ENCODE peak calls at places on chromosomes 2 and 18, in six cellular contexts. Y, W, P, C, K and S are unnamed samples.
A peak's percentile ranks its signal among the peaks of the same experiment; 100 is the strongest.

GRCh38 chr2:206160124-206160806 is 570 bp downstream of the EEF1B2 start:
- DNase-seq in Y (no peak), W (peak; percentile 91), P (no peak), C (no peak), K (peak; percentile 64), S (no peak)

GRCh38 chr2:12501469-12502147 is 215.1 kb upstream of the TRIB2 start:
- DNase-seq in Y (peak; percentile 31), W (peak; percentile 88), P (no peak), C (no peak), K (no peak), S (no peak)

GRCh38 chr2:65067806-65068553 is 11.8 kb downstream of the CEP68 start:
- DNase-seq in Y (no peak), W (no peak), P (no peak), C (no peak), K (no peak), S (peak; percentile 63)

GRCh38 chr18:29377346-29377745 is 1200.4 kb upstream of the CDH2 start:
- DNase-seq in Y (no peak), W (no peak), P (no peak), C (no peak), K (no peak), S (no peak)

GRCh38 chr2:136156411-136156810 is 38.5 kb upstream of the CXCR4 start:
- DNase-seq in Y (no peak), W (no peak), P (no peak), C (no peak), K (no peak), S (no peak)

GRCh38 chr18:9575558-9575957 is 38.8 kb downstream of the PPP4R1 start:
- DNase-seq in Y (peak; percentile 80), W (no peak), P (no peak), C (peak; percentile 86), K (peak; percentile 89), S (no peak)

GRCh38 chr18:63240541-63241316 is 78.8 kb downstream of the BCL2 start:
- DNase-seq in Y (no peak), W (no peak), P (no peak), C (no peak), K (no peak), S (no peak)

GRCh38 chr2:28250006-28250405 is 142.7 kb upstream of the FOSL2 start:
- DNase-seq in Y (peak; percentile 97), W (no peak), P (no peak), C (no peak), K (no peak), S (no peak)

GRCh38 chr2:48946444-48947048 is 191.0 kb upstream of the LHCGR start:
- DNase-seq in Y (peak; percentile 41), W (no peak), P (no peak), C (peak; percentile 21), K (peak; percentile 78), S (no peak)

GRCh38 chr2:2252179-2252578 is 78.9 kb downstream of the MYT1L start:
- DNase-seq in Y (no peak), W (no peak), P (no peak), C (no peak), K (no peak), S (no peak)

GRCh38 chr2:198788676-198789075 is 669.1 kb downstream of the SATB2 start:
- DNase-seq in Y (no peak), W (no peak), P (no peak), C (no peak), K (no peak), S (no peak)

GRCh38 chr2:15899751-15900493 is 40.4 kb upstream of the MYCN start:
- DNase-seq in Y (no peak), W (no peak), P (no peak), C (no peak), K (no peak), S (no peak)

GRCh38 chr2:203279288-203279687 is 40.5 kb downstream of the CYP20A1 start:
- DNase-seq in Y (no peak), W (no peak), P (no peak), C (no peak), K (no peak), S (no peak)

GRCh38 chr2:10252651-10253050 is 50.1 kb upstream of the HPCAL1 start:
- DNase-seq in Y (no peak), W (no peak), P (no peak), C (no peak), K (no peak), S (no peak)

GRCh38 chr2:134336936-134337335 is 83.1 kb downstream of the MGAT5 start:
- DNase-seq in Y (no peak), W (no peak), P (no peak), C (no peak), K (no peak), S (no peak)

GRCh38 chr2:74741076-74741460 is 87.0 kb downstream of the SEMA4F start:
- DNase-seq in Y (no peak), W (no peak), P (no peak), C (no peak), K (no peak), S (no peak)

GRCh38 chr2:205700331-205701132 is 18.2 kb downstream of the NRP2 start:
- DNase-seq in Y (peak; percentile 85), W (no peak), P (no peak), C (peak; percentile 93), K (no peak), S (no peak)

GRCh38 chr2:42513252-42513918 is 19.6 kb upstream of the KCNG3 start:
- DNase-seq in Y (peak; percentile 58), W (no peak), P (no peak), C (peak; percentile 42), K (peak; percentile 20), S (no peak)

GRCh38 chr2:174544156-174544555 is 53.4 kb downstream of the WIPF1 start:
- DNase-seq in Y (no peak), W (no peak), P (no peak), C (no peak), K (no peak), S (no peak)

GRCh38 chr2:3491716-3492474 is 27.4 kb downstream of the ADI1 start:
- DNase-seq in Y (no peak), W (peak; percentile 57), P (no peak), C (no peak), K (no peak), S (peak; percentile 69)

GRCh38 chr2:1492696-1493095 is 79.4 kb downstream of the TPO start:
- DNase-seq in Y (no peak), W (no peak), P (no peak), C (no peak), K (no peak), S (peak; percentile 69)

GRCh38 chr2:202344178-202344577 is 31.9 kb upstream of the BMPR2 start:
- DNase-seq in Y (no peak), W (no peak), P (no peak), C (no peak), K (no peak), S (no peak)

GRCh38 chr2:239509388-239510143 is 108.7 kb upstream of the HDAC4 start:
- DNase-seq in Y (no peak), W (no peak), P (no peak), C (no peak), K (no peak), S (no peak)

GRCh38 chr2:54373855-54374254 is 82.3 kb upstream of the SPTBN1 start:
- DNase-seq in Y (no peak), W (no peak), P (no peak), C (no peak), K (no peak), S (no peak)

GRCh38 chr2:150535176-150535575 is 47.7 kb upstream of the RND3 start:
- DNase-seq in Y (no peak), W (no peak), P (no peak), C (no peak), K (no peak), S (no peak)

GRCh38 chr2:54728669-54729120 is 5.2 kb downstream of the EML6 start:
- DNase-seq in Y (peak; percentile 92), W (no peak), P (no peak), C (peak; percentile 92), K (no peak), S (no peak)

GRCh38 chr2:179655627-179656026 is 205.8 kb downstream of the ZNF385B start:
- DNase-seq in Y (peak; percentile 64), W (no peak), P (no peak), C (peak; percentile 61), K (no peak), S (no peak)

GRCh38 chr2:201837824-201838340 is 31.5 kb downstream of the CDK15 start:
- DNase-seq in Y (no peak), W (no peak), P (no peak), C (no peak), K (no peak), S (no peak)

GRCh38 chr2:26639685-26640240 is 1.4 kb downstream of the CIB4 start:
- DNase-seq in Y (no peak), W (peak; percentile 31), P (no peak), C (no peak), K (no peak), S (no peak)

GRCh38 chr2:36172828-36173227 is 182.8 kb upstream of the CRIM1 start:
- DNase-seq in Y (no peak), W (no peak), P (no peak), C (peak; percentile 13), K (no peak), S (no peak)

GRCh38 chr2:96329416-96329815 is 4.3 kb downstream of the ITPRIPL1 start:
- DNase-seq in Y (peak; percentile 72), W (no peak), P (no peak), C (peak; percentile 67), K (no peak), S (no peak)

GRCh38 chr2:200342235-200342634 is 35.7 kb downstream of the SPATS2L start:
- DNase-seq in Y (no peak), W (no peak), P (no peak), C (no peak), K (no peak), S (no peak)

GRCh38 chr18:60978338-60978737 is 354.9 kb upstream of the CDH20 start:
- DNase-seq in Y (peak; percentile 18), W (no peak), P (no peak), C (peak; percentile 57), K (no peak), S (no peak)

GRCh38 chr2:64697286-64698023 is 43.7 kb upstream of the SERTAD2 start:
- DNase-seq in Y (no peak), W (no peak), P (no peak), C (peak; percentile 12), K (no peak), S (no peak)

GRCh38 chr18:68648191-68648590 is 66.7 kb downstream of the TMX3 start:
- DNase-seq in Y (no peak), W (no peak), P (no peak), C (no peak), K (no peak), S (no peak)

GRCh38 chr2:61419129-61419528 is 51.8 kb downstream of the USP34 start:
- DNase-seq in Y (no peak), W (no peak), P (no peak), C (no peak), K (no peak), S (no peak)

GRCh38 chr2:241272298-241272721 is 43.2 kb downstream of the HDLBP start:
- DNase-seq in Y (peak; percentile 33), W (no peak), P (no peak), C (no peak), K (no peak), S (no peak)

GRCh38 chr2:6828299-6828584 is 37.5 kb downstream of the CMPK2 start:
- DNase-seq in Y (peak; percentile 53), W (no peak), P (no peak), C (peak; percentile 32), K (peak; percentile 25), S (no peak)

GRCh38 chr2:31401580-31401979 is 13.0 kb downstream of the XDH start:
- DNase-seq in Y (peak; percentile 100), W (no peak), P (no peak), C (peak; percentile 97), K (no peak), S (no peak)